ENCODE peak calls at places on chromosomes 13 and 19, in nine cellular contexts. L, A, V, M, D, C, J, F and O are unnamed samples. For H3K27me3, the result is how much of the 10 kb centered on the place peaks cover.

GRCh38 chr13:20721058-20721453 is 17.6 kb downstream of the IL17D start:
- DNase-seq in L (no peak), A (no peak), V (no peak), M (no peak), D (no peak), C (no peak), J (no peak), F (no peak), O (peak)

GRCh38 chr13:106121173-106121754 is 414.2 kb downstream of the EFNB2 start:
- DNase-seq in L (no peak), A (no peak), V (no peak), M (no peak), D (no peak), C (no peak), J (no peak), F (no peak), O (no peak)

GRCh38 chr19:1155352-1156304 is 18.4 kb downstream of the SBNO2 start:
- DNase-seq in L (no peak), A (no peak), V (no peak), M (no peak), D (no peak), C (peak), J (no peak), F (no peak), O (no peak)

GRCh38 chr13:74187564-74187963 is 53.4 kb upstream of the KLF12 start:
- DNase-seq in L (peak), A (no peak), V (peak), M (no peak), D (no peak), C (no peak), J (no peak), F (no peak), O (no peak)

GRCh38 chr13:113656015-113656588 is 1.9 kb downstream of the ATP4B start:
- DNase-seq in L (no peak), A (peak), V (no peak), M (no peak), D (no peak), C (peak), J (no peak), F (no peak), O (no peak)

GRCh38 chr19:2613507-2614295 is 88.8 kb downstream of the GNG7 start:
- DNase-seq in L (peak), A (no peak), V (peak), M (no peak), D (peak), C (peak), J (no peak), F (no peak), O (peak)

GRCh38 chr13:22837980-22838615 is 342.7 kb upstream of the SGCG start:
- DNase-seq in L (no peak), A (no peak), V (no peak), M (no peak), D (no peak), C (no peak), J (no peak), F (no peak), O (peak)

GRCh38 chr13:30216111-30216510 is 91.2 kb downstream of the KATNAL1 start:
- DNase-seq in L (peak), A (no peak), V (no peak), M (no peak), D (no peak), C (no peak), J (no peak), F (no peak), O (peak)

GRCh38 chr19:42693760-42694350 is 46.4 kb downstream of the PSG3 start:
- DNase-seq in L (peak), A (no peak), V (peak), M (no peak), D (no peak), C (no peak), J (no peak), F (no peak), O (peak)

GRCh38 chr19:43439183-43440063 is 24.7 kb downstream of the TEX101 start:
- DNase-seq in L (no peak), A (no peak), V (peak), M (no peak), D (peak), C (no peak), J (no peak), F (peak), O (no peak)

GRCh38 chr13:29958476-29958875 is 108.1 kb upstream of the UBL3 start:
- DNase-seq in L (no peak), A (no peak), V (no peak), M (no peak), D (peak), C (no peak), J (no peak), F (no peak), O (no peak)

GRCh38 chr19:3831601-3832000 is 37.2 kb downstream of the ZFR2 start:
- DNase-seq in L (no peak), A (no peak), V (no peak), M (no peak), D (no peak), C (no peak), J (no peak), F (no peak), O (peak)

GRCh38 chr13:44447783-44448182 is 74.2 kb downstream of the SERP2 start:
- DNase-seq in L (no peak), A (no peak), V (no peak), M (no peak), D (no peak), C (no peak), J (no peak), F (no peak), O (no peak)

GRCh38 chr13:76609643-76610042 is 276.6 kb downstream of the KCTD12 start:
- DNase-seq in L (no peak), A (no peak), V (no peak), M (no peak), D (no peak), C (no peak), J (no peak), F (no peak), O (no peak)

GRCh38 chr19:2552859-2553258 is 76.9 kb downstream of the GADD45B start:
- DNase-seq in L (peak), A (no peak), V (no peak), M (no peak), D (peak), C (peak), J (peak), F (no peak), O (peak)

GRCh38 chr19:38834104-38834490 is 2.5 kb upstream of the ECH1 start:
- DNase-seq in L (no peak), A (no peak), V (no peak), M (no peak), D (no peak), C (no peak), J (no peak), F (no peak), O (no peak)
- H3K4me3 ChIP-seq in L (no peak), A (no peak), V (no peak), M (no peak), D (no peak), C (no peak), J (no peak), F (no peak), O (no peak)

GRCh38 chr13:112354330-112355273 is 21.6 kb upstream of the SPACA7 start:
- DNase-seq in L (no peak), A (no peak), V (no peak), M (no peak), D (no peak), C (peak), J (no peak), F (no peak), O (no peak)

GRCh38 chr13:112355274-112355843 is 20.8 kb upstream of the SPACA7 start:
- DNase-seq in L (no peak), A (no peak), V (no peak), M (no peak), D (no peak), C (no peak), J (no peak), F (no peak), O (no peak)

GRCh38 chr13:112351825-112352224 is 24.3 kb upstream of the SPACA7 start:
- DNase-seq in L (no peak), A (no peak), V (no peak), M (no peak), D (no peak), C (no peak), J (no peak), F (no peak), O (peak)

GRCh38 chr13:112356190-112356589 is 20.0 kb upstream of the SPACA7 start:
- DNase-seq in L (no peak), A (no peak), V (no peak), M (no peak), D (no peak), C (no peak), J (no peak), F (no peak), O (no peak)

DNA sequence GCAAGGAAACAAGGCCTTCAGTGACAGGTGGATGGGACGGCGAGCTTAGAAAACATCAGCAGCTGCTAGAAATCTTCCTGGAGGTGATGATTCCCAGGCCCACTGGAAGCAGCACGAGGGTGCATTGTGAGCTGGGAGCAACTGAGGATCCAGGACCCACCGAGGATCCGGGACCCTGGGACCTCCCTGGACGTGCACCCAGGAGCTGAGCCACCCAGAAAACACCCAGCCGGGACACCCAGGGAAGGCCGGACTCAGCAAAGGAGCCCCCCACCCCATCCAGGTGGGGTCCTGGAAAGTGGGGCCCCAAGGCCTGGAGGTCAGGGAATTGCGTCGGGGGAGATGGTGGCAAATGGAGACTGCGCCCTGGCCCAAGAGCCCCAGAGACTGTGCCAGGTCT is 22.3 kb upstream of the SPACA7 start:
- DNase-seq in L (no peak), A (no peak), V (no peak), M (no peak), D (no peak), C (peak), J (no peak), F (no peak), O (no peak)
- H3K27me3 ChIP-seq in L (under half), A (under half), V (under half), M (under half), D (under half), C (under half), J (under half), F (under half), O (under half)

GRCh38 chr19:18432275-18433038 is 5.5 kb downstream of the ISYNA1 start:
- DNase-seq in L (no peak), A (no peak), V (no peak), M (no peak), D (no peak), C (no peak), J (no peak), F (no peak), O (peak)
- H3K4me3 ChIP-seq in L (no peak), A (peak), V (no peak), M (peak), D (peak), C (peak), J (peak), F (peak), O (peak)

GRCh38 chr13:112506046-112506445 is 81.9 kb downstream of the TUBGCP3 start:
- DNase-seq in L (no peak), A (no peak), V (no peak), M (no peak), D (no peak), C (no peak), J (no peak), F (no peak), O (no peak)

GRCh38 chr13:112509190-112509589 is 78.8 kb downstream of the TUBGCP3 start:
- DNase-seq in L (peak), A (no peak), V (no peak), M (no peak), D (no peak), C (no peak), J (no peak), F (no peak), O (no peak)

GRCh38 chr13:112510987-112511715 is 76.8 kb downstream of the TUBGCP3 start:
- DNase-seq in L (no peak), A (no peak), V (no peak), M (no peak), D (no peak), C (no peak), J (no peak), F (no peak), O (no peak)

GRCh38 chr13:112513761-112514160 is 74.2 kb downstream of the TUBGCP3 start:
- DNase-seq in L (no peak), A (no peak), V (no peak), M (no peak), D (no peak), C (no peak), J (no peak), F (no peak), O (no peak)

DNA sequence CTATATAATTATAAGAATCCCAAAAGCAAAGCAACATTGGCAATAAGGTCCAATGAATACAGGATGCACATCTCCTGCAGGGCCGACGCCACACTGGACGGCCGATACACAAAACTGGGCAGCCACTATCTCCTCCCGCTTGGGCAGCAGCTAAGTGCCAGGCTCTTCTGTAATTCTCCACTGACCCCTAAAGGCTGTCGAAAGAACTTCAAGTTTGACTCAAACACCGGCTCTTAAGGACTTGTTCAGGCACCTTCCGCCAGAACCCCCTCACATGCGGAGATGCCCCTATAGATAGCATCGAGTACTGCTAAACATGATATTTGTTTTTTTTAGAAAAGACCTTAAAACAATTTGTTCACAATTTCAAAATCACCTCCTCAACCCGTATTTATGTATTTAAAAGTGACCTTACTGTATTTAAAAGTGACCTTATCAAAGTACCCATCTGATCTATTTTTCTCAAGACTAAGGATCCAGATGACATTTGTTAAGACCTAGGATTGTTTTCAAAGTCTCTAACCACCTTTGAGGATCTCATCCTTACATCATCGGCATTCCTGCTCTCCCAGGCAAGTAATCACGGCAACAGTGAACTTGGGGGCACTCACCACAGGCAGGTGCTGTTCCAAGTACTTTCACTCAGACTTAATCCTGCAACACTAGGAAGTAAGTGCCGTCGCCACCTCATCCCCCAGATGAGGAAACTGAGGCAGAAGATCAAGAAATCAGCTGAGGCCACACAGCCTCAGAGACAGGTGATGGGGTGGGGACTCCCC is 77.8 kb downstream of the TUBGCP3 start:
- DNase-seq in L (peak), A (no peak), V (peak), M (no peak), D (no peak), C (no peak), J (no peak), F (peak), O (peak)
- H3K27me3 ChIP-seq in L (under half), A (under half), V (under half), M (under half), D (under half), C (under half), J (under half), F (under half), O (under half)

GRCh38 chr19:19385131-19385899 is 20.2 kb upstream of the GATAD2A start:
- DNase-seq in L (peak), A (peak), V (peak), M (peak), D (peak), C (peak), J (peak), F (peak), O (peak)
- H3K4me3 ChIP-seq in L (peak), A (peak), V (peak), M (peak), D (peak), C (peak), J (peak), F (peak), O (peak)

GRCh38 chr19:29631450-29631849 is 25.4 kb downstream of the POP4 start:
- DNase-seq in L (no peak), A (no peak), V (no peak), M (no peak), D (no peak), C (peak), J (no peak), F (no peak), O (peak)
- H3K27me3 ChIP-seq in L (under half), A (under half), V (under half), M (under half), D (under half), C (under half), J (under half), F (under half), O (under half)

DNA sequence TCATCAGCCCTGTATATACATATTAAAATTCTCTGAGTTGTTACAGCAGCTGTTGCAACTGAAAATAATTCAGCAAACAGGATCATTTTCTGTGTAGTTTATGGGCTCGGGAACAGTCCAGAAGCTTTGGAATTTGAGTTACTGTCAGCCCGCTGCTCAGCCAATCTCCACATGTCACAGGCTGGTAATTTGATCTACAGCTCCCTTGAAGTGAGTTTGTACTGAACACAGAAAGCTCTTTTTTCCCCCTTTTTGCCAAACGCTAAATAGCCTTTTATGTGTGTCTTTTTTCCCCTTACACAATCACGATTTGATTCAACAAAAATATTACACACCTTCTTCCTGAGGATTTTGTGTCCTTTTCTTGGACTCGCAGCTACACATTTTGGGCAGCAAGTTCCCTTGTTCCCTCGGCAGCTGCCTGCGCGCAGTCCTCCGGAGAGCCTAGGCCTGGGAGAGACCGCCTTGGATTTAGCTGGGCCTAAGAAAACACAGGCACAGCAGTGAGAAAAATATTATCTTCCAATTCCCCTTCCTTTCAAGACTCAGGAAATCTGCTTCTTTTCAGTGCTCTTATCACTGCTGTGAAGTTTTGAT is 371.4 kb downstream of the KCNRG start:
- DNase-seq in L (peak), A (peak), V (peak), M (no peak), D (no peak), C (no peak), J (no peak), F (no peak), O (no peak)
- H3K4me3 ChIP-seq in L (no peak), A (no peak), V (peak), M (peak), D (no peak), C (no peak), J (no peak), F (peak), O (no peak)

GRCh38 chr19:35491838-35492360 is 1.6 kb upstream of the KRTDAP start:
- DNase-seq in L (no peak), A (no peak), V (no peak), M (no peak), D (no peak), C (no peak), J (no peak), F (no peak), O (no peak)

GRCh38 chr19:35493971-35494370 is 3.7 kb upstream of the KRTDAP start:
- DNase-seq in L (no peak), A (no peak), V (no peak), M (no peak), D (no peak), C (no peak), J (no peak), F (no peak), O (no peak)

GRCh38 chr19:35498220-35498619 is 8.0 kb upstream of the KRTDAP start:
- DNase-seq in L (no peak), A (no peak), V (no peak), M (no peak), D (no peak), C (no peak), J (no peak), F (no peak), O (no peak)

GRCh38 chr19:35497406-35497805 is 7.1 kb upstream of the KRTDAP start:
- DNase-seq in L (no peak), A (no peak), V (no peak), M (no peak), D (no peak), C (no peak), J (no peak), F (no peak), O (peak)

GRCh38 chr19:35495107-35496064 is 5.1 kb upstream of the KRTDAP start:
- DNase-seq in L (peak), A (peak), V (peak), M (peak), D (peak), C (peak), J (no peak), F (peak), O (peak)
- H3K27me3 ChIP-seq in L (under half), A (under half), V (under half), M (under half), D (under half), C (under half), J (under half), F (under half), O (under half)